ENCODE peak calls at places on chromosomes 5 and 9, in six cellular contexts. X is NCI-H2081; F is fibroblast of lung; P is stimulated activated CD4-positive, alpha-beta T cell treated with anti-CD3 and anti-CD28 coated beads, Interleukin-1b, Interleukin-23, amount 100 ng/mL, for 4 hours; Z is DMS153; Y is HuH-7. V is an unnamed sample.

GRCh38 chr5:172895549-172895948 is 61.5 kb downstream of the ERGIC1 start:
- DNase-seq in X (no peak), Y (no peak), Z (no peak), F (no peak), P (no peak), V (no peak)

GRCh38 chr9:72394061-72394460 is 29.1 kb upstream of the ZFAND5 start:
- DNase-seq in Z (no peak), Y (no peak), P (no peak), X (no peak), F (no peak), V (no peak)

GRCh38 chr5:42057254-42057690 is 132.2 kb downstream of the FBXO4 start:
- DNase-seq in Y (peak; percentile 51), X (peak; percentile 71), Z (peak; percentile 35), P (peak; percentile 42), F (peak; percentile 37), V (peak; percentile 63)

GRCh38 chr5:59749782-59750520 is 143.6 kb downstream of the PDE4D start:
- DNase-seq in X (no peak), Z (no peak), Y (no peak), F (no peak), P (no peak), V (no peak)

GRCh38 chr5:172499287-172499686 is 45.0 kb upstream of the SH3PXD2B start:
- DNase-seq in F (no peak), P (no peak), Y (no peak), X (no peak), Z (no peak), V (no peak)

GRCh38 chr5:16894236-16895057 is 41.6 kb downstream of the MYO10 start:
- DNase-seq in Y (peak; percentile 28), X (peak; percentile 74), P (no peak), F (peak; percentile 93), Z (peak; percentile 79), V (peak; percentile 42)

GRCh38 chr5:38234737-38235136 is 23.6 kb upstream of the EGFLAM start:
- DNase-seq in Z (no peak), P (no peak), Y (no peak), X (no peak), F (no peak), V (no peak)

GRCh38 chr5:158640581-158640980 is 459.1 kb downstream of the EBF1 start:
- DNase-seq in P (no peak), Z (no peak), F (peak; percentile 55), X (no peak), Y (peak; percentile 19), V (peak; percentile 10)

GRCh38 chr9:121559183-121559582 is 59.5 kb upstream of the GGTA1 start:
- DNase-seq in X (no peak), F (no peak), Z (no peak), P (no peak), Y (no peak), V (no peak)

GRCh38 chr5:56314536-56314935 is 81.4 kb upstream of the ANKRD55 start:
- DNase-seq in Y (no peak), Z (no peak), F (peak; percentile 31), X (no peak), P (no peak), V (no peak)

GRCh38 chr9:136019041-136019680 is 58.0 kb upstream of the UBAC1 start:
- DNase-seq in F (no peak), Y (no peak), P (no peak), X (no peak), Z (no peak), V (no peak)

GRCh38 chr9:38227061-38227540 is 158.1 kb upstream of the SHB start:
- DNase-seq in X (peak; percentile 57), Z (peak; percentile 92), Y (peak; percentile 47), P (peak; percentile 50), F (peak; percentile 39), V (peak; percentile 58)

GRCh38 chr5:123209163-123210013 is 120.3 kb downstream of the PRDM6 start:
- DNase-seq in Y (no peak), P (no peak), Z (no peak), F (peak; percentile 93), X (no peak), V (no peak)

GRCh38 chr5:97163360-97163764 is 19.7 kb downstream of the RIOK2 start:
- DNase-seq in Y (no peak), F (peak; percentile 54), P (no peak), X (no peak), Z (no peak), V (no peak)

GRCh38 chr5:65205016-65205415 is 276.7 kb downstream of the ADAMTS6 start:
- DNase-seq in X (no peak), Z (no peak), P (no peak), F (peak; percentile 54), Y (no peak), V (no peak)

GRCh38 chr9:89605181-89606048 is 603 bp downstream of the GADD45G start:
- DNase-seq in Z (no peak), F (peak; percentile 39), P (peak; percentile 48), Y (peak; percentile 26), X (peak; percentile 49), V (peak; percentile 31)

GRCh38 chr9:77649109-77649812 is 1.1 kb upstream of the GNA14 start:
- DNase-seq in F (peak; percentile 50), P (no peak), Y (peak; percentile 57), X (no peak), Z (peak; percentile 44), V (no peak)

GRCh38 chr9:104748359-104749031 is 1.0 kb downstream of the NIPSNAP3A start:
- DNase-seq in Z (no peak), P (no peak), Y (peak; percentile 10), X (peak; percentile 29), F (peak; percentile 42), V (no peak)

V was measured in HEK293T.